ENCODE peak calls at places on chromosomes 4 and X, in four cellular contexts. U, Y, Z and W are unnamed samples.

GRCh38 chr4:184357783-184358182 is 116.6 kb downstream of the IRF2 start:
- DNase-seq in U (no peak), Y (no peak), Z (no peak), W (no peak)

GRCh38 chr4:2795558-2796260 is 2.8 kb downstream of the SH3BP2 start:
- DNase-seq in U (peak), Y (no peak), Z (no peak), W (no peak)

GRCh38 chr4:53321151-53321987 is 44.5 kb downstream of the SCFD2 start:
- DNase-seq in U (no peak), Y (no peak), Z (no peak), W (peak)

GRCh38 chr4:7811536-7812190 is 128.0 kb downstream of the AFAP1 start:
- DNase-seq in U (no peak), Y (no peak), Z (no peak), W (no peak)

GRCh38 chrX:68824152-68824433 is 4.7 kb upstream of the EFNB1 start:
- DNase-seq in U (no peak), Y (no peak), Z (no peak), W (no peak)

GRCh38 chr4:73021634-73022033 is 47.9 kb downstream of the COX18 start:
- DNase-seq in U (no peak), Y (no peak), Z (no peak), W (peak)

GRCh38 chrX:1384738-1385250 is 7.1 kb downstream of the SLC25A6 start:
- DNase-seq in U (no peak), Y (peak), Z (no peak), W (no peak)

GRCh38 chrX:108704839-108705238 is 31.5 kb downstream of the IRS4 start:
- DNase-seq in U (no peak), Y (no peak), Z (no peak), W (no peak)

GRCh38 chr4:89434364-89434988 is 126.9 kb upstream of the GPRIN3 start:
- DNase-seq in U (no peak), Y (no peak), Z (no peak), W (peak)

GRCh38 chr4:165384608-165385007 is 5.8 kb downstream of the CPE start:
- DNase-seq in U (no peak), Y (no peak), Z (no peak), W (no peak)

GRCh38 chrX:13044441-13044840 is at the start of gene FAM9C:
- DNase-seq in U (no peak), Y (no peak), Z (no peak), W (no peak)

GRCh38 chr4:139777757-139778156 is 112.1 kb downstream of the MGST2 start:
- DNase-seq in U (no peak), Y (no peak), Z (no peak), W (no peak)

GRCh38 chrX:95427389-95427788 is 1257.3 kb upstream of the DIAPH2 start:
- DNase-seq in U (no peak), Y (no peak), Z (no peak), W (no peak)

GRCh38 chr4:794911-795725 is 30.8 kb downstream of the CPLX1 start:
- DNase-seq in U (no peak), Y (no peak), Z (no peak), W (no peak)

GRCh38 chr4:7196731-7197130 is 4.4 kb downstream of the SORCS2 start:
- DNase-seq in U (no peak), Y (no peak), Z (no peak), W (no peak)

GRCh38 chr4:152356428-152357034 is 179.4 kb downstream of the FBXW7 start:
- DNase-seq in U (no peak), Y (no peak), Z (no peak), W (no peak)

GRCh38 chrX:129347291-129347690 is 176.0 kb downstream of the SMARCA1 start:
- DNase-seq in U (no peak), Y (no peak), Z (no peak), W (no peak)

GRCh38 chr4:150457802-150458201 is 124.1 kb upstream of the MAB21L2 start:
- DNase-seq in U (no peak), Y (no peak), Z (no peak), W (no peak)

GRCh38 chr4:77193511-77194236 is 36.7 kb downstream of the CCNG2 start:
- DNase-seq in U (no peak), Y (no peak), Z (peak), W (no peak)

GRCh38 chr4:89312066-89312465 is 4.5 kb upstream of the GPRIN3 start:
- DNase-seq in U (no peak), Y (no peak), Z (no peak), W (no peak)

GRCh38 chr4:123256901-123257300 is 139.7 kb upstream of the SPRY1 start:
- DNase-seq in U (no peak), Y (no peak), Z (no peak), W (no peak)

GRCh38 chr4:48064349-48064748 is 47.8 kb downstream of the NIPAL1 start:
- DNase-seq in U (no peak), Y (no peak), Z (no peak), W (no peak)

GRCh38 chr4:17597517-17597916 is 16.9 kb upstream of the MED28 start:
- DNase-seq in U (no peak), Y (no peak), Z (no peak), W (peak)

GRCh38 chr4:6188687-6189305 is 11.6 kb downstream of the JAKMIP1 start:
- DNase-seq in U (no peak), Y (no peak), Z (no peak), W (no peak)

GRCh38 chr4:145012841-145013240 is 85.2 kb downstream of the ANAPC10 start:
- DNase-seq in U (no peak), Y (no peak), Z (no peak), W (no peak)

GRCh38 chrX:137549846-137550534 is 15.9 kb upstream of the ZIC3 start:
- DNase-seq in U (no peak), Y (no peak), Z (no peak), W (no peak)

GRCh38 chrX:100625985-100626491 is 10.6 kb downstream of the TSPAN6 start:
- DNase-seq in U (no peak), Y (no peak), Z (no peak), W (no peak)

GRCh38 chrX:9542106-9542764 is 77.4 kb downstream of the TBL1X start:
- DNase-seq in U (no peak), Y (no peak), Z (no peak), W (no peak)

GRCh38 chr4:24470681-24471622 is 113.4 kb downstream of the DHX15 start:
- DNase-seq in U (no peak), Y (peak), Z (no peak), W (peak)

GRCh38 chr4:187603093-187603395 is 392.5 kb upstream of the ZFP42 start:
- DNase-seq in U (no peak), Y (no peak), Z (no peak), W (peak)